ENCODE peak calls at places on chromosome 11, in eight cellular contexts. One of them, this sample, is unnamed.

GRCh38 chr11:90757851-90758494 is 535.1 kb upstream of the CHORDC1 start:
- DNase-seq in activated naive CD8-positive, alpha-beta T cell treated with anti-CD3 and anti-CD28 coated beads, Interleukin-2, amount 50 U/mL, for 16 hours: no peak
- DNase-seq in pancreas: no peak
- DNase-seq in heart right ventricle: no peak
- DNase-seq in esophagus squamous epithelium: no peak
- DNase-seq in mammary epithelial cell: no peak
- DNase-seq in mesendoderm: no peak
- DNase-seq in NCI-H1092: no peak
- DNase-seq in this sample: no peak

GRCh38 chr11:32187106-32187505 is 96.2 kb downstream of the RCN1 start:
- DNase-seq in activated naive CD8-positive, alpha-beta T cell treated with anti-CD3 and anti-CD28 coated beads, Interleukin-2, amount 50 U/mL, for 16 hours: no peak
- DNase-seq in pancreas: no peak
- DNase-seq in heart right ventricle: no peak
- DNase-seq in esophagus squamous epithelium: no peak
- DNase-seq in mammary epithelial cell: no peak
- DNase-seq in mesendoderm: no peak
- DNase-seq in NCI-H1092: no peak
- DNase-seq in this sample: peak

GRCh38 chr11:95703059-95703458 is 86.5 kb downstream of the FAM76B start:
- DNase-seq in activated naive CD8-positive, alpha-beta T cell treated with anti-CD3 and anti-CD28 coated beads, Interleukin-2, amount 50 U/mL, for 16 hours: no peak
- DNase-seq in pancreas: no peak
- DNase-seq in heart right ventricle: no peak
- DNase-seq in esophagus squamous epithelium: no peak
- DNase-seq in mammary epithelial cell: no peak
- DNase-seq in mesendoderm: no peak
- DNase-seq in NCI-H1092: no peak
- DNase-seq in this sample: no peak

GRCh38 chr11:126433989-126434949 is 78.8 kb downstream of the ST3GAL4 start:
- DNase-seq in activated naive CD8-positive, alpha-beta T cell treated with anti-CD3 and anti-CD28 coated beads, Interleukin-2, amount 50 U/mL, for 16 hours: no peak
- DNase-seq in pancreas: no peak
- DNase-seq in heart right ventricle: no peak
- DNase-seq in esophagus squamous epithelium: no peak
- DNase-seq in mammary epithelial cell: no peak
- DNase-seq in mesendoderm: no peak
- DNase-seq in NCI-H1092: no peak
- DNase-seq in this sample: no peak

GRCh38 chr11:10936999-10937398 is 79.1 kb upstream of the ZBED5 start:
- DNase-seq in activated naive CD8-positive, alpha-beta T cell treated with anti-CD3 and anti-CD28 coated beads, Interleukin-2, amount 50 U/mL, for 16 hours: no peak
- DNase-seq in pancreas: no peak
- DNase-seq in heart right ventricle: no peak
- DNase-seq in esophagus squamous epithelium: no peak
- DNase-seq in mammary epithelial cell: no peak
- DNase-seq in mesendoderm: no peak
- DNase-seq in NCI-H1092: no peak
- DNase-seq in this sample: no peak

GRCh38 chr11:122180435-122180834 is 64.4 kb upstream of the BLID start:
- DNase-seq in activated naive CD8-positive, alpha-beta T cell treated with anti-CD3 and anti-CD28 coated beads, Interleukin-2, amount 50 U/mL, for 16 hours: no peak
- DNase-seq in pancreas: no peak
- DNase-seq in heart right ventricle: no peak
- DNase-seq in esophagus squamous epithelium: no peak
- DNase-seq in mammary epithelial cell: peak
- DNase-seq in mesendoderm: peak
- DNase-seq in NCI-H1092: no peak
- DNase-seq in this sample: peak

GRCh38 chr11:16779436-16779835 is 41.0 kb downstream of the C11orf58 start:
- DNase-seq in activated naive CD8-positive, alpha-beta T cell treated with anti-CD3 and anti-CD28 coated beads, Interleukin-2, amount 50 U/mL, for 16 hours: no peak
- DNase-seq in pancreas: no peak
- DNase-seq in heart right ventricle: no peak
- DNase-seq in esophagus squamous epithelium: no peak
- DNase-seq in mammary epithelial cell: no peak
- DNase-seq in mesendoderm: peak
- DNase-seq in NCI-H1092: no peak
- DNase-seq in this sample: no peak

GRCh38 chr11:122851366-122852011 is 13.2 kb downstream of the CRTAM start:
- DNase-seq in activated naive CD8-positive, alpha-beta T cell treated with anti-CD3 and anti-CD28 coated beads, Interleukin-2, amount 50 U/mL, for 16 hours: no peak
- DNase-seq in pancreas: no peak
- DNase-seq in heart right ventricle: no peak
- DNase-seq in esophagus squamous epithelium: no peak
- DNase-seq in mammary epithelial cell: no peak
- DNase-seq in mesendoderm: no peak
- DNase-seq in NCI-H1092: no peak
- DNase-seq in this sample: no peak

GRCh38 chr11:123238297-123238696 is 43.2 kb upstream of the CLMP start:
- DNase-seq in activated naive CD8-positive, alpha-beta T cell treated with anti-CD3 and anti-CD28 coated beads, Interleukin-2, amount 50 U/mL, for 16 hours: no peak
- DNase-seq in pancreas: no peak
- DNase-seq in heart right ventricle: peak
- DNase-seq in esophagus squamous epithelium: no peak
- DNase-seq in mammary epithelial cell: no peak
- DNase-seq in mesendoderm: peak
- DNase-seq in NCI-H1092: no peak
- DNase-seq in this sample: no peak

GRCh38 chr11:127376316-127376715 is 375.7 kb upstream of the KIRREL3 start:
- DNase-seq in activated naive CD8-positive, alpha-beta T cell treated with anti-CD3 and anti-CD28 coated beads, Interleukin-2, amount 50 U/mL, for 16 hours: no peak
- DNase-seq in pancreas: no peak
- DNase-seq in heart right ventricle: no peak
- DNase-seq in esophagus squamous epithelium: no peak
- DNase-seq in mammary epithelial cell: no peak
- DNase-seq in mesendoderm: no peak
- DNase-seq in NCI-H1092: no peak
- DNase-seq in this sample: no peak

GRCh38 chr11:126139541-126140091 is 71.8 kb downstream of the RPUSD4 start:
- DNase-seq in activated naive CD8-positive, alpha-beta T cell treated with anti-CD3 and anti-CD28 coated beads, Interleukin-2, amount 50 U/mL, for 16 hours: no peak
- DNase-seq in pancreas: no peak
- DNase-seq in heart right ventricle: peak
- DNase-seq in esophagus squamous epithelium: no peak
- DNase-seq in mammary epithelial cell: no peak
- DNase-seq in mesendoderm: peak
- DNase-seq in NCI-H1092: no peak
- DNase-seq in this sample: no peak

GRCh38 chr11:86158716-86159669 is 85.6 kb upstream of the EED start:
- DNase-seq in activated naive CD8-positive, alpha-beta T cell treated with anti-CD3 and anti-CD28 coated beads, Interleukin-2, amount 50 U/mL, for 16 hours: no peak
- DNase-seq in pancreas: no peak
- DNase-seq in heart right ventricle: no peak
- DNase-seq in esophagus squamous epithelium: no peak
- DNase-seq in mammary epithelial cell: no peak
- DNase-seq in mesendoderm: no peak
- DNase-seq in NCI-H1092: no peak
- DNase-seq in this sample: no peak

GRCh38 chr11:75313457-75314272 is 37.8 kb downstream of the ARRB1 start:
- DNase-seq in activated naive CD8-positive, alpha-beta T cell treated with anti-CD3 and anti-CD28 coated beads, Interleukin-2, amount 50 U/mL, for 16 hours: no peak
- DNase-seq in pancreas: no peak
- DNase-seq in heart right ventricle: peak
- DNase-seq in esophagus squamous epithelium: no peak
- DNase-seq in mammary epithelial cell: no peak
- DNase-seq in mesendoderm: peak
- DNase-seq in NCI-H1092: no peak
- DNase-seq in this sample: peak

GRCh38 chr11:100890779-100891178 is 203.7 kb downstream of the ARHGAP42 start:
- DNase-seq in activated naive CD8-positive, alpha-beta T cell treated with anti-CD3 and anti-CD28 coated beads, Interleukin-2, amount 50 U/mL, for 16 hours: no peak
- DNase-seq in pancreas: no peak
- DNase-seq in heart right ventricle: no peak
- DNase-seq in esophagus squamous epithelium: no peak
- DNase-seq in mammary epithelial cell: no peak
- DNase-seq in mesendoderm: peak
- DNase-seq in NCI-H1092: no peak
- DNase-seq in this sample: peak

GRCh38 chr11:10379022-10379421 is 74.1 kb downstream of the ADM start:
- DNase-seq in activated naive CD8-positive, alpha-beta T cell treated with anti-CD3 and anti-CD28 coated beads, Interleukin-2, amount 50 U/mL, for 16 hours: no peak
- DNase-seq in pancreas: no peak
- DNase-seq in heart right ventricle: no peak
- DNase-seq in esophagus squamous epithelium: no peak
- DNase-seq in mammary epithelial cell: no peak
- DNase-seq in mesendoderm: peak
- DNase-seq in NCI-H1092: no peak
- DNase-seq in this sample: no peak